ENCODE peak calls at places on chromosomes 13 and 19, in eight cellular contexts. B is nucleus accumbens; V is NCI-H187 treated with DMSO at 0.1 percent for 48 hours; S is stimulated activated CD4-positive, alpha-beta T cell treated with anti-CD3 and anti-CD28 coated beads, Interleukin-4, amount 100 ng/mL, for 4 hours; O is K562; Y is pulmonary artery endothelial cell; H is AG20443; N is D341Med. Q is an unnamed sample.

GRCh38 chr19:14503285-14503684 is 7.4 kb upstream of the GIPC1 start:
- DNase-seq in B (no peak), V (no peak), S (no peak), O (no peak), Y (no peak), H (no peak), N (no peak), Q (no peak)

GRCh38 chr13:80556291-80556690 is 215.4 kb upstream of the SPRY2 start:
- DNase-seq in B (no peak), V (no peak), S (no peak), O (peak), Y (peak), H (no peak), N (no peak), Q (no peak)

GRCh38 chr19:54160182-54160811 is 776 bp upstream of the LENG1 start:
- DNase-seq in B (no peak), V (no peak), S (no peak), O (peak), Y (no peak), H (no peak), N (no peak), Q (no peak)

GRCh38 chr19:41364546-41365391 is 820 bp upstream of the B9D2 start:
- DNase-seq in B (no peak), V (no peak), S (no peak), O (no peak), Y (no peak), H (no peak), N (no peak), Q (no peak)

GRCh38 chr19:41323430-41324125 is 13.6 kb downstream of the CCDC97 start:
- DNase-seq in B (no peak), V (no peak), S (no peak), O (peak), Y (peak), H (peak), N (no peak), Q (peak)

GRCh38 chr19:18006895-18007604 is 920 bp upstream of the ARRDC2 start:
- DNase-seq in B (peak), V (no peak), S (peak), O (peak), Y (no peak), H (peak), N (peak), Q (peak)

GRCh38 chr13:74015137-74015536 is 119.1 kb downstream of the KLF12 start:
- DNase-seq in B (no peak), V (no peak), S (no peak), O (peak), Y (no peak), H (no peak), N (no peak), Q (no peak)

GRCh38 chr13:63345835-63346234 is 1930.2 kb upstream of the PCDH20 start:
- DNase-seq in B (no peak), V (no peak), S (no peak), O (no peak), Y (no peak), H (no peak), N (no peak), Q (no peak)

GRCh38 chr19:15840833-15841232 is 25.4 kb upstream of the OR10H1 start:
- DNase-seq in B (no peak), V (no peak), S (no peak), O (no peak), Y (no peak), H (no peak), N (no peak), Q (no peak)

GRCh38 chr13:42401376-42401775 is 129.4 kb downstream of the AKAP11 start:
- DNase-seq in B (no peak), V (peak), S (no peak), O (no peak), Y (no peak), H (no peak), N (no peak), Q (no peak)

GRCh38 chr19:50266896-50267295 is 62.3 kb downstream of the KCNC3 start:
- DNase-seq in B (no peak), V (no peak), S (peak), O (peak), Y (no peak), H (no peak), N (no peak), Q (no peak)

GRCh38 chr13:32278456-32278855 is 36.7 kb downstream of the ZAR1L start:
- DNase-seq in B (no peak), V (no peak), S (no peak), O (no peak), Y (no peak), H (peak), N (no peak), Q (no peak)

GRCh38 chr19:1513492-1514294 is 874 bp upstream of the ADAMTSL5 start:
- DNase-seq in B (no peak), V (no peak), S (peak), O (peak), Y (no peak), H (peak), N (peak), Q (peak)

GRCh38 chr13:20544186-20544914 is 18.7 kb upstream of the CRYL1 start:
- DNase-seq in B (no peak), V (no peak), S (no peak), O (no peak), Y (no peak), H (no peak), N (no peak), Q (no peak)

GRCh38 chr19:30535011-30535410 is 162.8 kb downstream of the ZNF536 start:
- DNase-seq in B (no peak), V (no peak), S (no peak), O (no peak), Y (no peak), H (no peak), N (no peak), Q (no peak)

GRCh38 chr13:97384366-97384765 is 49.6 kb upstream of the RAP2A start:
- DNase-seq in B (no peak), V (no peak), S (no peak), O (no peak), Y (no peak), H (no peak), N (no peak), Q (no peak)

GRCh38 chr13:48004201-48004600 is 3.1 kb upstream of the SUCLA2 start:
- DNase-seq in B (peak), V (no peak), S (no peak), O (no peak), Y (no peak), H (no peak), N (no peak), Q (no peak)

GRCh38 chr13:95296326-95296939 is 4.8 kb downstream of the ABCC4 start:
- DNase-seq in B (peak), V (no peak), S (peak), O (no peak), Y (no peak), H (peak), N (peak), Q (peak)

GRCh38 chr13:95083758-95084157 is 217.5 kb downstream of the ABCC4 start:
- DNase-seq in B (no peak), V (no peak), S (no peak), O (no peak), Y (peak), H (peak), N (no peak), Q (no peak)

GRCh38 chr19:56189785-56190184 is 7.8 kb downstream of the ZSCAN5B start:
- DNase-seq in B (no peak), V (no peak), S (no peak), O (no peak), Y (no peak), H (no peak), N (no peak), Q (no peak)

GRCh38 chr19:7579182-7579581 is 16.5 kb upstream of the CAMSAP3 start:
- DNase-seq in B (no peak), V (no peak), S (no peak), O (no peak), Y (no peak), H (no peak), N (no peak), Q (no peak)

GRCh38 chr13:110639935-110640334 is 24.6 kb downstream of the NAXD start:
- DNase-seq in B (no peak), V (no peak), S (no peak), O (no peak), Y (no peak), H (no peak), N (no peak), Q (no peak)

GRCh38 chr19:6219592-6220290 is 60.0 kb downstream of the MLLT1 start:
- DNase-seq in B (no peak), V (no peak), S (no peak), O (no peak), Y (no peak), H (no peak), N (no peak), Q (peak)

GRCh38 chr13:100674363-100674847 is at the start of gene TMTC4:
- DNase-seq in B (peak), V (no peak), S (peak), O (peak), Y (no peak), H (no peak), N (no peak), Q (no peak)

GRCh38 chr13:83377486-83377885 is 504.8 kb downstream of the SLITRK1 start:
- DNase-seq in B (no peak), V (no peak), S (no peak), O (no peak), Y (no peak), H (no peak), N (no peak), Q (no peak)

GRCh38 chr19:48999481-49000325 is 6.0 kb downstream of the RUVBL2 start:
- DNase-seq in B (no peak), V (no peak), S (peak), O (peak), Y (peak), H (peak), N (peak), Q (peak)

GRCh38 chr19:55198651-55199050 is 10.7 kb downstream of the PTPRH start:
- DNase-seq in B (no peak), V (no peak), S (no peak), O (no peak), Y (no peak), H (no peak), N (no peak), Q (no peak)

GRCh38 chr13:43664700-43665191 is 122.0 kb downstream of the ENOX1 start:
- DNase-seq in B (no peak), V (no peak), S (no peak), O (no peak), Y (no peak), H (peak), N (no peak), Q (peak)

GRCh38 chr13:56351041-56351440 is 789.7 kb upstream of the PRR20A start:
- DNase-seq in B (no peak), V (no peak), S (no peak), O (no peak), Y (no peak), H (no peak), N (peak), Q (peak)

GRCh38 chr19:52516191-52516590 is 11.3 kb upstream of the ZNF808 start:
- DNase-seq in B (no peak), V (no peak), S (no peak), O (no peak), Y (no peak), H (no peak), N (no peak), Q (no peak)

GRCh38 chr19:1161716-1162115 is 12.4 kb downstream of the SBNO2 start:
- DNase-seq in B (no peak), V (no peak), S (no peak), O (peak), Y (no peak), H (no peak), N (peak), Q (no peak)

GRCh38 chr13:85693889-85694511 is 105.2 kb downstream of the SLITRK6 start:
- DNase-seq in B (no peak), V (no peak), S (no peak), O (no peak), Y (no peak), H (peak), N (no peak), Q (peak)

GRCh38 chr13:75876371-75877050 is 240.4 kb downstream of the LMO7 start:
- DNase-seq in B (peak), V (no peak), S (peak), O (peak), Y (peak), H (peak), N (peak), Q (peak)

GRCh38 chr19:41297628-41298326 is 12.2 kb upstream of the CCDC97 start:
- DNase-seq in B (no peak), V (no peak), S (no peak), O (no peak), Y (no peak), H (no peak), N (no peak), Q (no peak)

GRCh38 chr13:75792526-75793187 is 156.5 kb downstream of the LMO7 start:
- DNase-seq in B (no peak), V (no peak), S (no peak), O (no peak), Y (no peak), H (no peak), N (no peak), Q (no peak)

Q was measured in BE2C.